ENCODE peak calls at places on chromosomes 7 and 10, in six cellular contexts. B is GM12878, W is A549, C is HCT116, E is HepG2, J is H1. S is an unnamed sample.

GRCh38 chr7:84722086-84722485 is 464.8 kb downstream of the SEMA3D start:
- DNase-seq in J (no peak), B (no peak), W (no peak), C (no peak), E (no peak), S (no peak)

GRCh38 chr10:7520496-7521485 is 110.0 kb upstream of the SFMBT2 start:
- DNase-seq in C (no peak), E (no peak), B (peak; percentile 65), W (no peak), J (no peak), S (no peak)

GRCh38 chr7:148585399-148585798 is 5.2 kb upstream of the C7orf33 start:
- DNase-seq in W (no peak), C (no peak), B (no peak), J (no peak), E (no peak), S (no peak)

GRCh38 chr7:150986099-150986512 is 4.7 kb upstream of the NOS3 start:
- DNase-seq in C (no peak), J (peak; percentile 90), E (no peak), W (peak; percentile 64), B (no peak), S (peak; percentile 80)

GRCh38 chr7:92830532-92831110 is 5.8 kb downstream of the CDK6 start:
- DNase-seq in J (no peak), C (no peak), E (no peak), B (no peak), W (no peak), S (peak; percentile 22)

GRCh38 chr7:24783731-24784130 is 26.5 kb upstream of the GSDME start:
- DNase-seq in W (no peak), E (no peak), C (no peak), B (no peak), J (no peak), S (no peak)

GRCh38 chr10:78149193-78149592 is 115.5 kb downstream of the RPS24 start:
- DNase-seq in C (no peak), E (no peak), B (no peak), J (no peak), W (peak; percentile 6), S (no peak)

GRCh38 chr7:142298631-142299030 is 40.8 kb upstream of the PRSS58 start:
- DNase-seq in J (no peak), B (no peak), W (no peak), E (no peak), C (no peak), S (peak; percentile 18)

GRCh38 chr7:87354749-87355148 is 9.3 kb downstream of the CROT start:
- DNase-seq in C (peak; percentile 19), J (no peak), E (no peak), B (no peak), W (peak; percentile 49), S (peak; percentile 53)

GRCh38 chr7:39534599-39534998 is 31.6 kb upstream of the YAE1 start:
- DNase-seq in W (no peak), B (no peak), E (no peak), J (no peak), C (no peak), S (no peak)

GRCh38 chr7:47622946-47623640 is 41.2 kb upstream of the TNS3 start:
- DNase-seq in J (no peak), W (peak; percentile 75), B (no peak), E (peak; percentile 89), C (no peak), S (no peak)

GRCh38 chr10:17651891-17652290 is 7.9 kb downstream of the STAM start:
- DNase-seq in J (no peak), E (no peak), W (no peak), B (no peak), C (no peak), S (no peak)

GRCh38 chr7:16649196-16649595 is 3.2 kb downstream of the BZW2 start:
- DNase-seq in W (no peak), J (no peak), C (no peak), B (no peak), E (no peak), S (no peak)

DNA sequence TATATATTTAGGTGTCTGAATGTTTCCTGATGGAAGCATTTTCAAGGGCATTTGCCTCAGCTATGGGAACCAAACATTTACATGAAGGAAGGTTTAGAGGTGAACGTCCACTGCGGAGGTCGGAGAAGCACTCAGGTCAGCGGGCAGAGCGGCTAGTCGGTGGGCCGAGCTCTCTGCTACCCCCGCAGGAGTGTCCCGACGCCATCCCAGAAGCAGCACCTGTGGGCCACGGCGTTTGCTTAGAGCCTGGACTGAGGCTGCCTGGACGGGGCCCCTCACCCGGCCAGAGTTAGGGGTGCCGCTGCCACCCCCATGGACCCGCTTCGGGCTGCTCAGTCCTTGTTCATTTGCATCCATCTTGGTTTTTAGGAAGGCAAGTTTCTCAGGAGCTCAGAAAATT is 30.6 kb upstream of the FAM20C start:
- DNase-seq in B (no peak), J (no peak), C (no peak), W (no peak), E (no peak), S (no peak)
- TF ChIP-seq MAX in B (no peak), J (no peak), C (no peak), W (no peak), E (no peak), S (no peak)

GRCh38 chr10:69086131-69086530 is 1.8 kb upstream of the SRGN start:
- DNase-seq in B (no peak), C (no peak), W (no peak), E (no peak), J (no peak), S (peak; percentile 90)
- TF ChIP-seq POLR2A in B (no peak), C (no peak), W (no peak), E (no peak), J (no peak), S (peak; percentile 70)

GRCh38 chr7:7335909-7336308 is 153.6 kb downstream of the C1GALT1 start:
- DNase-seq in J (no peak), B (no peak), C (no peak), W (no peak), E (no peak), S (no peak)

GRCh38 chr7:7333610-7334009 is 151.3 kb downstream of the C1GALT1 start:
- DNase-seq in E (no peak), W (no peak), B (no peak), J (no peak), C (no peak), S (no peak)

GRCh38 chr7:7330997-7331396 is 148.7 kb downstream of the C1GALT1 start:
- DNase-seq in B (no peak), C (no peak), J (no peak), W (peak; percentile 3), E (no peak), S (no peak)

GRCh38 chr7:7331523-7331922 is 149.2 kb downstream of the C1GALT1 start:
- DNase-seq in B (no peak), E (no peak), W (no peak), J (no peak), C (no peak), S (no peak)

DNA sequence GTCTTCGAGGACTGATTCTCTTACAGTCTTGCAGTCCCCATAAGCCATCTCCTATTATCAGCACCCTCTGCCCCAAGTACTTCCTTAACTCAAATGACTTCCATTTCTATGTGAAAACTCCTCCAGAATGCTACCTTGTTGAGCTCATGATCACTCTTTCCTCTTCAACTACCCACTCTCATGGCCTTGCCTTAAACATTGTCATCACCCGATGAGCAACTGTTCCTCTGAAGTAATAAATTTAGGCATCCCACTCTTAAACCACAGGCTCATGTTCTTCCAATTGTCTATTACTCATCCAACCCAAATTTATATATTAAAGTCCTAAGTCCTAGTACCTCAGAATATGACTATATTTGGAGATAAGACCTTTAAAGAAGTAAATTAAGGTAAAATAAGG is 152.9 kb downstream of the C1GALT1 start:
- DNase-seq in E (no peak), B (no peak), W (no peak), C (no peak), J (no peak), S (no peak)
- TF ChIP-seq MAX in E (no peak), B (no peak), W (no peak), C (no peak), J (no peak), S (no peak)

DNA sequence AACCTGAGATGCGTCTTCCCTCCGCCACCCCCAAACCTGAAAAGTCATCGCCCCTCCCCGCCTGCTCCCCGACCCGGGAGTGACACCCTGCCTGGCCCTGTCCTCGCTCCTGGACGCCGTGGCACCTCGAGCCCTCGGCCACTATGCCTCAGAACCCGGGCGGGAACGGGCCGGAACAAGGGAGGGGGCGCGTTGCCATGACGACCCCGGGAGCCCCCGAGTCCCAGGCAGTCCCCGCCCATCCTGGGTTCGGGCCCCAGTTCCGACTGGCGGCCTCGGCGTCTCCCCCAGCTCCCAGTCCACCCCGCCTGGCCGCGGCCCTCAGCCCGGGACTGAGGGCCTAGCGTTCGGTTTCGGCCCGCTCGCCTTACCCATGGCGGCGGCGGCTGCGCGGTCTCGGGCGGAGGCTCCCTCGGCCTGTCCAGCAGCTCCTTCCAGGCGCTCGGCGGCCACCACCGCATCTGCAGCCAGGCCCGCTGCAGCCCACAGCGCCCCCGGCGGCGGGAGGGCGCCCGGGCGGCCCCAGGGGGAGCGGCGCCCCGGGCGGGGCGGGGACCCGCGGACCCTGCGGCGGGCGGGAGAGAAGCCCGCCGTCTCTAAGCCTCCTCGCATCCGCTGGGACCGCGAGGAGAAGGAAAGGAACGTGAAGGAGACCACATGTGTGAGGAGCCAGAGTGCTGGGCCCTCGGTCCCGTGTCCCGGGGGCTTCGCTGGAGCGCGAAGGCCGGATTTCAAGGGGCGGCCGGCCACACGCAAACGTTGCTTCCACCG is at the start of gene RUFY2:
- DNase-seq in C (peak; percentile 33), J (peak; percentile 91), W (peak; percentile 84), B (peak; percentile 20), E (peak; percentile 58), S (peak; percentile 89)
- TF ChIP-seq POLR2A in C (no peak), J (peak; percentile 59), W (peak; percentile 65), B (peak; percentile 87), E (peak; percentile 74), S (peak; percentile 92)

GRCh38 chr10:116708386-116708785 is 34.0 kb downstream of the HSPA12A start:
- DNase-seq in E (no peak), W (no peak), J (no peak), C (no peak), B (no peak), S (no peak)
- TF ChIP-seq MAX in E (no peak), W (no peak), J (no peak), C (no peak), B (no peak), S (no peak)

DNA sequence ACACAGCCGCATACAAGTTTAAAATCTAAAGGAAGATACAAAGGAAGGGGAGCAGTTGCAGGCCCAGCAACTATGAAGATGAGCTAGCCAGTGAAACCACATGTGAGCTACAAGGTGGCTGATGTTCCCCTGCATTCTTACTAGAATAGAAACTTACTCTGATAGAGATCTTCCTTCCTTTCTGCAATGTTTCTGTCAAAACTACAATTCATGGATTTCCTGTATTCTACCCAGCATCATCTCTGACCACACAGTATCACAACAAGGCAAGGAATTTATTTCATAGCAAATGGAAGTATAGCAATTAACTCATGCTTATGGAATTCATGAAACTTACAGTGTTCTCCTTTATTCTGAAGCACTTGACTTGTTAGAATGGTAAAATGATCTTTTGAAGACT is 68.7 kb upstream of the AASS start:
- DNase-seq in J (no peak), B (no peak), C (no peak), W (no peak), E (no peak), S (no peak)
- TF ChIP-seq POLR2A in J (no peak), B (no peak), C (no peak), W (no peak), E (no peak), S (no peak)

GRCh38 chr10:98331888-98332287 is 63.9 kb upstream of the LOXL4 start:
- DNase-seq in J (peak; percentile 59), E (peak; percentile 17), W (peak; percentile 38), B (no peak), C (peak; percentile 68), S (peak; percentile 81)
- TF ChIP-seq MAX in J (peak; percentile 39), E (no peak), W (no peak), B (no peak), C (no peak), S (no peak)

GRCh38 chr10:850093-850492 is 81.4 kb downstream of the LARP4B start:
- DNase-seq in J (no peak), C (no peak), B (no peak), E (no peak), W (no peak), S (no peak)
- TF ChIP-seq POLR2A in J (no peak), C (no peak), B (no peak), E (no peak), W (no peak), S (no peak)